ENCODE peak calls at places on chromosomes 11 and 22, in ten cellular contexts. I, J, P, R, Q, K, L, F, M and G are unnamed samples.

GRCh38 chr11:46444305-46444704 is 52.7 kb upstream of the CHRM4 start:
- DNase-seq in L (peak; percentile 34), K (no peak), F (no peak), R (peak; percentile 34), I (no peak), Q (no peak), P (peak; percentile 5), M (no peak), J (no peak), G (no peak)

GRCh38 chr11:58618215-58618614 is 4.2 kb upstream of the CNTF start:
- DNase-seq in L (no peak), Q (no peak), K (no peak), I (no peak), P (no peak), R (no peak), M (no peak), F (no peak), J (no peak), G (no peak)

GRCh38 chr11:126594921-126595367 is 239.5 kb downstream of the ST3GAL4 start:
- DNase-seq in I (no peak), Q (no peak), P (no peak), F (no peak), J (no peak), L (no peak), M (no peak), R (no peak), K (no peak), G (no peak)

GRCh38 chr11:74070713-74071506 is 62.0 kb upstream of the UCP3 start:
- DNase-seq in F (peak; percentile 31), K (no peak), I (no peak), P (no peak), Q (no peak), R (no peak), J (no peak), L (peak; percentile 3), M (no peak), G (no peak)

GRCh38 chr11:30586251-30587144 is at the start of gene MPPED2:
- DNase-seq in R (no peak), M (peak; percentile 73), L (no peak), Q (peak; percentile 2), K (no peak), I (peak; percentile 2), J (no peak), P (no peak), F (no peak), G (no peak)

GRCh38 chr22:30866811-30867271 is 101.7 kb downstream of the MORC2 start:
- DNase-seq in L (no peak), F (no peak), I (no peak), Q (no peak), K (no peak), P (no peak), R (no peak), M (no peak), J (peak; percentile 14), G (no peak)

GRCh38 chr11:45385844-45386243 is 99.7 kb upstream of the SYT13 start:
- DNase-seq in R (no peak), M (no peak), L (no peak), K (no peak), J (no peak), P (no peak), I (no peak), Q (no peak), F (no peak), G (no peak)

GRCh38 chr11:114344494-114344893 is 48.3 kb downstream of the NNMT start:
- DNase-seq in K (no peak), Q (no peak), L (no peak), J (no peak), I (no peak), R (no peak), P (no peak), F (no peak), M (no peak), G (no peak)

GRCh38 chr11:126647735-126648134 is 292.2 kb downstream of the ST3GAL4 start:
- DNase-seq in L (peak; percentile 83), Q (peak; percentile 78), M (no peak), P (peak; percentile 85), I (peak; percentile 14), K (peak; percentile 26), R (peak; percentile 87), J (peak; percentile 75), F (peak; percentile 88), G (peak; percentile 41)

GRCh38 chr11:96313163-96313562 is 29.8 kb downstream of the MAML2 start:
- DNase-seq in K (no peak), P (no peak), L (no peak), M (no peak), Q (no peak), F (no peak), J (no peak), R (no peak), I (no peak), G (no peak)

GRCh38 chr22:19879651-19879995 is 24.9 kb upstream of the GNB1L start:
- DNase-seq in F (no peak), K (no peak), J (no peak), L (no peak), I (no peak), P (no peak), Q (no peak), M (no peak), R (no peak), G (no peak)

GRCh38 chr11:65558002-65558784 is at the start of gene LTBP3:
- DNase-seq in P (peak; percentile 55), K (peak; percentile 78), M (no peak), R (peak; percentile 71), L (peak; percentile 84), Q (peak; percentile 79), I (peak; percentile 81), F (peak; percentile 90), J (peak; percentile 79), G (no peak)

GRCh38 chr11:119361056-119361787 is 14.7 kb upstream of the MFRP start:
- DNase-seq in Q (peak; percentile 45), L (peak; percentile 71), J (peak; percentile 74), R (peak; percentile 87), K (peak; percentile 85), P (peak; percentile 78), F (peak; percentile 37), M (no peak), I (no peak), G (no peak)

GRCh38 chr11:117921456-117921855 is 7.7 kb downstream of the TMPRSS13 start:
- DNase-seq in F (no peak), I (no peak), J (no peak), K (no peak), Q (no peak), M (no peak), P (no peak), R (no peak), L (no peak), G (no peak)

GRCh38 chr11:76880314-76880713 is 19.6 kb downstream of the ACER3 start:
- DNase-seq in P (no peak), K (no peak), Q (no peak), L (peak; percentile 31), J (no peak), R (no peak), M (no peak), F (no peak), I (no peak), G (no peak)
- TF ChIP-seq CTCF in P (peak; percentile 35), K (no peak), Q (no peak), L (peak; percentile 36), J (no peak), R (no peak), M (no peak), F (no peak), I (no peak), G (no peak)

DNA sequence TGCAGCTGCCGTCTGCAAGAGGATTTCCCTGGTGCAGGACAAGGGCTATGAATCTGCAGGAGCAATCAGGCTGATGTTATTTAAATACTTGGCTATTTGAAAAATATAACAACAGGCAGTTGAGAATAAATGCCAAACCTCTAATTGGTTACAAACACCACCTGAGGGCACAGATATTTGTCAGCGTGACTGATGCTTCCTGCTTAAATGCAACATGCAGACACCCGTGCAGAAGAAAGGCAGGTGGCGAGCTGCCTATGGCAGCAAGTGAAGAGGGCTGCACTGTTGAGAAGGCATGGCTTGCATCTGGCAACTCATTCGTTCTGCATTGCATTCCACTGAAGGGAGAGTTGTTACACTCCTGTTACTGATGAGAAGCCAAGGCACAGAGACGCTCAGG is 350.6 kb downstream of the TENM4 start:
- DNase-seq in K (no peak), M (no peak), I (no peak), J (no peak), R (no peak), P (no peak), Q (no peak), F (no peak), L (no peak), G (no peak)
- TF ChIP-seq CTCF in K (no peak), M (no peak), I (no peak), J (no peak), R (no peak), P (no peak), Q (no peak), F (no peak), L (no peak), G (no peak)

GRCh38 chr11:133699071-133699470 is 146.2 kb downstream of the SPATA19 start:
- DNase-seq in I (no peak), M (no peak), R (no peak), F (no peak), Q (no peak), K (no peak), J (no peak), P (no peak), L (no peak), G (no peak)

GRCh38 chr11:133698654-133699053 is 146.7 kb downstream of the SPATA19 start:
- DNase-seq in R (no peak), I (no peak), Q (no peak), F (no peak), P (no peak), J (no peak), L (no peak), M (no peak), K (no peak), G (no peak)

GRCh38 chr11:133695376-133695775 is 149.9 kb downstream of the SPATA19 start:
- DNase-seq in I (no peak), F (no peak), L (no peak), Q (no peak), R (no peak), P (no peak), M (no peak), K (no peak), J (no peak), G (no peak)

GRCh38 chr11:133697603-133698002 is 147.7 kb downstream of the SPATA19 start:
- DNase-seq in L (no peak), F (no peak), Q (no peak), I (no peak), J (no peak), M (no peak), R (no peak), P (no peak), K (no peak), G (no peak)

DNA sequence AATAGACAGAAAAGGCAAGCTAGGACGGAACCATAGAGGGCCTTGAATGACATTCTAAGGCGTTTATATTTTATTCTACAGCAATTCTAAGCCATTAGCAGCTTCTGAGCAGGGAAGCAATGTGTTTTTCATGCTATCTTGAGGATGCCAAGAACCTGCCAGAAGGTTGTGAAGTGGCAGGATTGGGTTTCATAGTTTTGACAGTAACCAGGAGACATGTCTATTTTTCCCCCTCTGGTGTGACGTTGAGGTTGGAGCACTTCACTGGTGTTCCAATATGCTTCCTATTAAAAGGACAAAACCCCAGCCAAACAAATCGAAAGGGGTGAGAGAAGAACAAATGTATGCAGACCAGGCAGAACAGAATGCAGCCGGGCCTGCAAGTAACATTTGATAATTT is 148.2 kb downstream of the SPATA19 start:
- DNase-seq in Q (no peak), P (no peak), M (no peak), R (no peak), K (no peak), J (no peak), L (no peak), F (no peak), I (no peak), G (no peak)
- TF ChIP-seq CTCF in Q (no peak), P (no peak), M (no peak), R (no peak), K (no peak), J (no peak), L (no peak), F (no peak), I (no peak), G (no peak)

GRCh38 chr11:41245704-41246398 is 213.6 kb downstream of the LRRC4C start:
- DNase-seq in M (no peak), R (no peak), J (no peak), L (no peak), F (no peak), P (no peak), I (no peak), Q (no peak), K (no peak), G (no peak)
- TF ChIP-seq CTCF in M (no peak), R (no peak), J (no peak), L (no peak), F (no peak), P (no peak), I (no peak), Q (no peak), K (no peak), G (no peak)